ENCODE peak calls at places on chromosome 11, in four cellular contexts. F is Panc1, A is heart left ventricle, W is neural crest cell. N is an unnamed sample.
A peak's percentile ranks its signal among the peaks of the same experiment; 100 is the strongest.

GRCh38 chr11:70650075-70650909 is 252.0 kb downstream of the CTTN start:
- DNase-seq in A (peak; percentile 67), W (peak; percentile 92), F (peak; percentile 10), N (peak; percentile 93)

GRCh38 chr11:101583180-101584128 is at the start of gene TRPC6:
- DNase-seq in W (peak; percentile 14), A (peak; percentile 25), F (no peak), N (peak; percentile 71)

GRCh38 chr11:23856654-23857053 is 640.2 kb upstream of the LUZP2 start:
- DNase-seq in A (no peak), F (no peak), W (no peak), N (no peak)

GRCh38 chr11:119236490-119236889 is 30.4 kb downstream of the CBL start:
- DNase-seq in F (no peak), W (no peak), A (no peak), N (no peak)

GRCh38 chr11:112270551-112271180 is 10.0 kb upstream of the PLET1 start:
- DNase-seq in F (no peak), A (no peak), W (no peak), N (no peak)

GRCh38 chr11:64466115-64466718 is 107.3 kb downstream of the RPS6KA4 start:
- DNase-seq in W (no peak), A (no peak), F (no peak), N (no peak)

GRCh38 chr11:102171101-102171500 is 60.9 kb downstream of the YAP1 start:
- DNase-seq in A (no peak), W (no peak), F (no peak), N (no peak)

GRCh38 chr11:42422094-42422493 is 889.7 kb upstream of the API5 start:
- DNase-seq in A (no peak), F (no peak), W (no peak), N (no peak)

GRCh38 chr11:76005746-76006145 is 190.7 kb downstream of the UVRAG start:
- DNase-seq in A (no peak), W (no peak), F (no peak), N (no peak)

GRCh38 chr11:36586543-36586942 is 7.8 kb upstream of the IFTAP start:
- DNase-seq in F (no peak), W (no peak), A (no peak), N (no peak)

GRCh38 chr11:35235944-35236666 is 97.1 kb downstream of the CD44 start:
- DNase-seq in F (no peak), W (no peak), A (no peak), N (no peak)

GRCh38 chr11:14544611-14545010 is 24.4 kb upstream of the PSMA1 start:
- DNase-seq in W (no peak), F (no peak), A (no peak), N (no peak)

GRCh38 chr11:2943711-2944118 is 14.5 kb upstream of the PHLDA2 start:
- DNase-seq in W (no peak), F (no peak), A (no peak), N (no peak)

GRCh38 chr11:85955531-85955930 is 100.3 kb downstream of the CCDC83 start:
- DNase-seq in W (no peak), A (no peak), F (no peak), N (no peak)

GRCh38 chr11:65425971-65426838 is 3.6 kb downstream of the NEAT1 start:
- DNase-seq in W (no peak), F (no peak), A (peak; percentile 12), N (no peak)

GRCh38 chr11:119432484-119433368 is 9.8 kb upstream of the THY1 start:
- DNase-seq in F (no peak), W (no peak), A (no peak), N (no peak)

GRCh38 chr11:130022799-130023198 is 20.2 kb upstream of the PRDM10 start:
- DNase-seq in F (no peak), W (no peak), A (no peak), N (no peak)

GRCh38 chr11:64661146-64661545 is 61.9 kb downstream of the NRXN2 start:
- DNase-seq in A (peak; percentile 40), F (no peak), W (no peak), N (no peak)

GRCh38 chr11:107719062-107719461 is 7.2 kb upstream of the SLN start:
- DNase-seq in F (no peak), A (no peak), W (no peak), N (no peak)

GRCh38 chr11:106480581-106481185 is 403.2 kb downstream of the AASDHPPT start:
- DNase-seq in A (no peak), W (no peak), F (no peak), N (no peak)

GRCh38 chr11:8019671-8020597 is 32.8 kb downstream of the EIF3F start:
- DNase-seq in A (no peak), W (no peak), F (no peak), N (peak; percentile 48)

GRCh38 chr11:67705264-67705663 is 30.8 kb upstream of the ALDH3B2 start:
- DNase-seq in W (no peak), A (no peak), F (no peak), N (no peak)

GRCh38 chr11:95373241-95373640 is 142.2 kb upstream of the SESN3 start:
- DNase-seq in A (no peak), W (no peak), F (no peak), N (no peak)

GRCh38 chr11:12706531-12707499 is 32.6 kb downstream of the TEAD1 start:
- DNase-seq in F (no peak), W (no peak), A (peak; percentile 45), N (no peak)

GRCh38 chr11:36411202-36411640 is 98.9 kb downstream of the TRAF6 start:
- DNase-seq in W (no peak), F (no peak), A (no peak), N (no peak)

GRCh38 chr11:112977620-112978212 is 16.5 kb downstream of the NCAM1 start:
- DNase-seq in W (no peak), F (no peak), A (no peak), N (no peak)

GRCh38 chr11:747176-748006 is at the start of gene TALDO1:
- DNase-seq in A (peak; percentile 93), W (peak; percentile 91), F (no peak), N (peak; percentile 96)
- TF ChIP-seq CTCF in A (peak; percentile 34), W (peak; percentile 33), F (no peak), N (no peak)

GRCh38 chr11:58318532-58318931 is 40.3 kb downstream of the OR5B17 start:
- DNase-seq in W (no peak), A (no peak), F (no peak), N (no peak)

DNA sequence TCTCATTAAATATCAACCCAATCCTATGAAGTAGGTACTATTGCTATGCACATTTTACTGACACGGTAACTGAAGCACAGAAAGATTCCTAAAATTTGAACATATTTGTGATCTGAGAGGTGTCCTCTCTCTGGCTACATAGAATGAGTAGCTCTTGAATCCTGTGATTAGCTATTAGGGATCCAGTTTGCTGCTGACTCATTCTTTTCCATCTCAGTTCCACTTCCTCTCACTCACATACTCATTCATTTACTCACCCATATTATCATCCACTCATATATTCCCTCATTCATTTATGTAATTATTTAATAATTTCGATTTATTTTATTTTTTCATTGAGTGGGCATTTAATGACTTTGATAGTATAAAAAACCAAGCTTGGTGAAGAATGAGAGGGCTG is 42.7 kb downstream of the OR5B17 start:
- DNase-seq in W (no peak), F (no peak), A (no peak), N (no peak)
- TF ChIP-seq CTCF in W (no peak), F (no peak), A (no peak), N (no peak)

DNA sequence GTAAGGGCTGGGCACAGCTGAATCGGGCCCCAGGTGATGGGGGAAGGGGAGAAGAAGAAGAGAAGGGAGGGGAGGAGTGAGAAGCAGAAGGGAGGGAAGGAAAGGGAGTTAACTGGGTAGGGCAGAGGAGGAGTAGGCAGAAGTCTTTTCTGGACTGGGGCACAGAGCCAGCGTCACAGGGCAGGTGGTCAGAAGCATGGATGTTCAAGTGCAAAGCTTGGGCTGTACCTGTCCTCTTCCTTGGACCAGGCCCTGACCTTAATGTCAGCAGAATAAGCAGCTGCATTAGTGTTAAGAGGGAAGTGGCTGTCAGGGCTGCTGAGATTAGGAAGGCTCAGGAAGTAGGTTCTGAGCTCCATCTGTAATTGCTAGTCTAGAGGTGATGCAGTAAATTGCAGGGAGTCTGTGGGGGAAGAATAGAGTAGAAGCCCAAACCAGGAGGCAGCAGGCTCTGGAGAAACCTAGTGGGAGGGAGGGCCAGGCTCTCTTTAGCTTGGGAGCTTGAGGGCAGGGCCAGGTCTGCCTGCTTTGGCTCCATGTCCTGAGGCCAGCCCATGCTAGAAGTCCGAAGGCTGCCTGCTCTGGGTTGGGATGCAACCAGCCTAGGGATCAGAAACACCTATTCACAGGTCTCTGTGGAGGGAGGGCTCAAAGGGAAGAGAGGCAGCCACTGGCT is 1.6 kb upstream of the UCP3 start:
- DNase-seq in A (no peak), F (no peak), W (no peak), N (no peak)
- TF ChIP-seq CTCF in A (no peak), F (no peak), W (no peak), N (no peak)

DNA sequence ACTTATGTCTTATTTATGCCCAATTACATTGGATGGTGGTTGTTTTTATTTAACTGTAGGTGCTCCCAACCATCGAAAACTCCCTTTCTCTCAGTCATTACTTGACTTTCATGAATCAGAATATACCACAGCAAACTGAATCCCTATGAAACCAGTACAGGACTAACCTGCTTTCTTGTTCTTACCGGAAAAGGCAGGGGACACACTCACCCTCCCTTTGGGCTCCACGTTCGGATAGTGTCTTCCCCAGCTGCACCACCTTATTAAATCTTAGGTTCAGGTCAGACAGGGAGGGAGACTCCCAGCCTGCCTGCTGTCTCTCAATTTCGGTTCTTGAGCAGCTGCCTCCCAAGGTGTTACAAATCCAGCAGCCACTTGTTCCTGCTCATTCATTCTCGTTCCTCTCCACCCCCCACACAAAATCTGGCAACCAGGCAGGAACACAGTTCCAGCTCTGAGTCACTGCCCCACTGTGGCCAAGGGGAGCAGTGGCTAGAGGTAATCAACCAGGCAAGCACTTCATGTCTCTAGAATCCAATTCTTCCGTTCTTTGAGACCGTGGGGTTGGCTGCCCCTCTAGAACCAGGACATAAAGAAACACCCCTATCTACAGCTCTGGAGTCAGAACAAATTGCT is 133.0 kb downstream of the PLEKHA7 start:
- DNase-seq in W (no peak), A (peak; percentile 67), F (no peak), N (peak; percentile 18)
- TF ChIP-seq CTCF in W (no peak), A (peak; percentile 62), F (no peak), N (no peak)

GRCh38 chr11:57638811-57639320 is 10.8 kb downstream of the YPEL4 start:
- DNase-seq in W (no peak), F (no peak), A (no peak), N (peak; percentile 46)

GRCh38 chr11:57641426-57641825 is 8.3 kb downstream of the YPEL4 start:
- DNase-seq in A (no peak), F (no peak), W (no peak), N (no peak)

GRCh38 chr11:57639321-57640067 is 10.2 kb downstream of the YPEL4 start:
- DNase-seq in F (no peak), A (no peak), W (peak; percentile 92), N (peak; percentile 94)

GRCh38 chr11:57640068-57640800 is 9.5 kb downstream of the YPEL4 start:
- DNase-seq in W (no peak), F (no peak), A (no peak), N (no peak)

DNA sequence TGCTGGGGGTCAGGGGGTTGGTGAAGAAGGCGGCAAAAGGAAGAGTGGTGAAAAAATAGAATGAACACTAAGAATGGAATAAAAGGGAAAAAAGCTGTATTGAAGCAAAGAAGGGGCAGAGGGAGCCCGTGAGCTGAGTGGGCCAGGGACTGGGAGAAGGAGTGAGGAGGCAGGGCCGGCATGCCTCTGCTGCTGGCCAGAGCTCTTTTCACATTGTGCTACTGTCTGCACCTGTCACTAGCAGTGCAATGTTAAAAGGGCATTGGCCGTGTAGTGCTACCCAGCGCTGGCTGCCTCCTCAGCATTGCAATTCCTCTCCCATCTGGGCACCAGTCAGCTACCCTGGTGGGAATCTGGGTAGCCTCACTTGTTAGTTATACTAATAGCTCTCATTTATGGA is 8.7 kb downstream of the YPEL4 start:
- DNase-seq in A (no peak), F (no peak), W (peak; percentile 46), N (no peak)
- TF ChIP-seq CTCF in A (peak; percentile 30), F (no peak), W (peak; percentile 33), N (peak; percentile 9)

GRCh38 chr11:46675288-46675851 is 25.0 kb downstream of the ARHGAP1 start:
- DNase-seq in W (no peak), A (no peak), F (no peak), N (no peak)
- TF ChIP-seq CTCF in W (no peak), A (no peak), F (no peak), N (no peak)